ENCODE peak calls at places on chromosome 13, in four cellular contexts. A is HL-60, H is A549, F is PC-9. S is an unnamed sample.

GRCh38 chr13:68927387-68928026 is 1180.1 kb upstream of the ATXN8OS start:
- DNase-seq in H (peak; percentile 35), F (no peak), A (no peak), S (no peak)

GRCh38 chr13:34748561-34748960 is 193.5 kb upstream of the NBEA start:
- DNase-seq in H (no peak), F (no peak), A (no peak), S (no peak)

GRCh38 chr13:28173793-28174192 is 35.4 kb downstream of the PAN3 start:
- DNase-seq in F (peak; percentile 91), H (no peak), A (no peak), S (no peak)

GRCh38 chr13:47621931-47622330 is 379.1 kb downstream of the SUCLA2 start:
- DNase-seq in F (no peak), H (no peak), A (no peak), S (no peak)

GRCh38 chr13:30148171-30148754 is 159.1 kb downstream of the KATNAL1 start:
- DNase-seq in H (no peak), F (no peak), A (no peak), S (no peak)

GRCh38 chr13:26257049-26257448 is 3.1 kb downstream of the CDK8 start:
- DNase-seq in A (no peak), H (no peak), F (no peak), S (no peak)

GRCh38 chr13:107867701-107868661 is 347.4 kb downstream of the LIG4 start:
- DNase-seq in A (peak; percentile 12), F (no peak), H (peak; percentile 15), S (no peak)

GRCh38 chr13:39452412-39452811 is 150.6 kb downstream of the LHFPL6 start:
- DNase-seq in F (no peak), H (no peak), A (no peak), S (no peak)

GRCh38 chr13:31172535-31172934 is 10.8 kb upstream of the HSPH1 start:
- DNase-seq in F (peak; percentile 88), H (peak; percentile 76), A (no peak), S (no peak)

GRCh38 chr13:106246817-106247216 is 288.6 kb downstream of the EFNB2 start:
- DNase-seq in H (no peak), A (no peak), F (no peak), S (no peak)

GRCh38 chr13:78764665-78765064 is 105.7 kb upstream of the OBI1 start:
- DNase-seq in F (no peak), A (no peak), H (no peak), S (no peak)

GRCh38 chr13:40200273-40200978 is 466.0 kb downstream of the FOXO1 start:
- DNase-seq in H (no peak), F (no peak), A (no peak), S (no peak)

GRCh38 chr13:41827507-41828213 is 133.2 kb downstream of the VWA8 start:
- DNase-seq in H (peak; percentile 77), A (no peak), F (peak; percentile 89), S (no peak)

GRCh38 chr13:94309997-94310842 is 169.3 kb downstream of the DCT start:
- DNase-seq in A (no peak), F (no peak), H (peak; percentile 15), S (no peak)

GRCh38 chr13:41891119-41891518 is 69.8 kb downstream of the VWA8 start:
- DNase-seq in H (no peak), F (no peak), A (no peak), S (no peak)

GRCh38 chr13:111662451-111662850 is 342.0 kb downstream of the TEX29 start:
- DNase-seq in H (no peak), A (no peak), F (no peak), S (no peak)

GRCh38 chr13:114109646-114110045 is 22.8 kb downstream of the RASA3 start:
- DNase-seq in A (no peak), H (no peak), F (no peak), S (peak; percentile 44)

GRCh38 chr13:61286148-61286745 is 129.4 kb downstream of the PCDH20 start:
- DNase-seq in H (peak; percentile 19), F (no peak), A (peak; percentile 30), S (no peak)
- TF ChIP-seq CTCF in H (no peak), F (peak; percentile 50), A (no peak), S (no peak)

GRCh38 chr13:110138009-110138699 is 168.8 kb downstream of the COL4A1 start:
- DNase-seq in A (peak; percentile 89), H (peak; percentile 66), F (peak; percentile 94), S (peak; percentile 92)
- TF ChIP-seq CTCF in A (no peak), H (no peak), F (peak; percentile 42), S (no peak)

GRCh38 chr13:63409791-63410351 is 1994.2 kb upstream of the PCDH20 start:
- DNase-seq in F (no peak), A (no peak), H (no peak), S (no peak)
- TF ChIP-seq CTCF in F (no peak), A (no peak), H (no peak), S (no peak)

GRCh38 chr13:99034333-99035085 is 56.6 kb upstream of the DOCK9 start:
- DNase-seq in H (no peak), A (no peak), F (no peak), S (no peak)
- TF ChIP-seq CTCF in H (no peak), A (no peak), F (no peak), S (no peak)

GRCh38 chr13:95553614-95554385 is 1.3 kb downstream of the CLDN10 start:
- DNase-seq in F (no peak), H (no peak), A (no peak), S (no peak)

GRCh38 chr13:95552208-95552538 is 347 bp upstream of the CLDN10 start:
- DNase-seq in A (no peak), F (no peak), H (no peak), S (no peak)

GRCh38 chr13:95553271-95553588 is 710 bp downstream of the CLDN10 start:
- DNase-seq in A (no peak), H (no peak), F (no peak), S (no peak)

GRCh38 chr13:95556981-95557380 is 4.5 kb downstream of the CLDN10 start:
- DNase-seq in F (no peak), H (no peak), A (no peak), S (no peak)

DNA sequence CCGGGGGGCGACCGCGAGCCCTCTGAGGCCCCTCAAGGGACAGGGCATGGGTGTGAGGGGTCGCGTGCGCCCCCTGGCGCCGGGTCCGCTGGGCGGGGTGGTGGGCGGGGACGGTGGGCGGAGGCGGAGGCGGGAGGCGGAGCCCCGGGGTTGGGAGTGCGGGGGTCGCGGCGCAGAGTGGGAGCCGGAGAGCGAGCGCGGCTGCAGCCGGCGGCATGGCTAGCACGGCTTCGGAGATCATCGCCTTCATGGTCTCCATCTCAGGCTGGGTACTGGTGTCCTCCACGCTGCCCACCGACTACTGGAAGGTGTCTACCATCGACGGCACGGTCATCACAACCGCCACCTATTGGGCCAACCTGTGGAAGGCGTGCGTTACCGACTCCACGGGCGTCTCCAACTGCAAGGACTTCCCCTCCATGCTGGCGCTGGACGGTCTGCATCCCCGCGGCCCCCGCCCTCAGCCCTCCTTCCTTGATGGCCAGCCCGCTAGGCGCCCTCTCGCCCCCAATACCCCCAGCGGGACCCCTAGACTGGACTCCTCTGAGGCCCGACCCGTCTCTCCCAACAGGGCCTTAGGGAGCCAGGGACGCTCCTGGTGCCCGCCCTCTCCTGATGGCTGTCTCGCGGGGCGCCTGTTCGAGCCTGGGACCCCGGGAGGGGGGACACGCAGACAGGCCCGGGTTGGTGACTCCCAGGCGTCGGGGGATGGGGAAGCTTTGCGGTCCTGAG is at the start of gene CLDN10:
- DNase-seq in A (no peak), H (peak; percentile 24), F (no peak), S (peak; percentile 46)
- TF ChIP-seq CTCF in A (no peak), H (peak; percentile 9), F (no peak), S (peak; percentile 33)

GRCh38 chr13:102704238-102704750 is 9.4 kb upstream of the METTL21C start:
- DNase-seq in F (peak; percentile 90), A (peak; percentile 31), H (no peak), S (no peak)

GRCh38 chr13:102700088-102701031 is 5.5 kb upstream of the METTL21C start:
- DNase-seq in A (no peak), F (no peak), H (no peak), S (no peak)

GRCh38 chr13:102701331-102701730 is 6.5 kb upstream of the METTL21C start:
- DNase-seq in H (no peak), F (no peak), A (no peak), S (no peak)

GRCh38 chr13:102703721-102704035 is 8.8 kb upstream of the METTL21C start:
- DNase-seq in F (no peak), H (no peak), A (no peak), S (no peak)

DNA sequence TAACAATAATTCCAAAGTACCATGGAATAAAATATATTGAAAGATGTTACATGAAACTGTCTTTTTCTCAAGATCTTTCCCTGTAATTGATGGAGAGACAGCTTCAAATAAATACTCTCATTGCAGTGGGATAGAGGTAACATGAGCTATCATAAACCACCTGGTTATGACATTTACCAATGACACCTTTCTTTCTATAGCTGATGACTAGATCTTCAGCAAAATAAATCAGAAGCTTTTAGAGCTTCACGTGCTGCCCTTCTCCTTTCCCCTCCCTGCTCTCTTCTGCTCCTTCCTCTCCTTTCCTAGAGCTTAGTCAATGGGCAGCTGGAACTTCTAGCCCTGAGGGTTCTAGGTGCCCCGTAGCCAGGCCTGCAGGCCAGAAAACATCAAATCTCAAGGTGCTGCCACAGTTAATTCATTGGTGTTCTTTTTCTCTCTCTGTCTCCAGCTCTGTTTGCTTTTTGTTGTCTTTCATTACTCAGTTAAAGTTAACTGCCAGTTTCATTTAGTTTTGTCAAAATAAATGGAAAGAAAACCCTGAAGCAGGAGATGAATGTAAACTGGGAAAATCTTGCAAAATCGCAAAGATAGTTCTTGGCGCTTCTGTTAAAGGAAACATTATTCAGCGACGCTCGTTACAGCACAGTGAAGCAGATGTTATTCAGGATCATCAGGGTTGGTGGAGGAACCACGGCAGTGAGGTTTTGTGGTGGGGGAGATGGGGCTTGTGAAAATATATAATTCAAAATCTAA is 8.3 kb upstream of the METTL21C start:
- DNase-seq in A (no peak), H (no peak), F (no peak), S (no peak)
- TF ChIP-seq CTCF in A (no peak), H (no peak), F (no peak), S (no peak)

DNA sequence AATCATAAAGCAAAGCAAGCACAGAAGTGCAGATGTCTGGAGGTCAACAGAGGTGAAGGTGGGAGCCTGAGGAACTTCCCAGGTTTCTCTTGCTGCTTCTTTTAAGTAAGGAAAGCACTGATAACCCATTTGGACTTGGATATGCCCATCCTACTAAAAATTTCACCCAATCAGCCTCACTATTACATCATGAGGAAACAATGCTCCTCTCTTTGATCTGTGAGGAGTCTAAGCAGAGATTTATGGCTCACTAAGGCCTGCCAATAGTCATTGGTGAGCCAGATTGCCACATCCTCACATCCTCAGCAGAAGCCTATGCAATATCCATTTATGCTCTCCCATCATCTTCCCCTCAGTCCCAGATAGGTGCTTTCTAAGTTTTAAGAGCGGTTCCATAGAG is 98.7 kb downstream of the EPSTI1 start:
- DNase-seq in H (no peak), A (no peak), F (no peak), S (no peak)
- TF ChIP-seq CTCF in H (no peak), A (no peak), F (no peak), S (no peak)

S was measured in CD14-positive monocyte.